ENCODE peak calls at places on chromosome 4, in nine cellular contexts. W is A549, T is uterus, C is pancreas, J is cardiac muscle cell, R is neural progenitor cell, O is thyroid gland, P is mucosa of descending colon, V is PC-3. D is an unnamed sample.

GRCh38 chr4:78222575-78223186 is 165.6 kb downstream of the FRAS1 start:
- DNase-seq in W (no peak), T (no peak), C (no peak), J (no peak), R (peak; percentile 69), O (no peak), P (no peak), V (no peak), D (no peak)

GRCh38 chr4:57424231-57424897 is 314.2 kb upstream of the IGFBP7 start:
- DNase-seq in W (peak; percentile 50), T (no peak), C (peak; percentile 60), J (peak; percentile 72), R (no peak), O (no peak), P (no peak), V (peak; percentile 97), D (no peak)

GRCh38 chr4:86098691-86099090 is 261.2 kb downstream of the MAPK10 start:
- DNase-seq in W (no peak), T (no peak), C (no peak), J (no peak), R (no peak), O (no peak), P (no peak), V (no peak), D (no peak)

GRCh38 chr4:85391568-85392410 is 83.2 kb upstream of the ARHGAP24 start:
- DNase-seq in W (no peak), T (no peak), C (no peak), J (no peak), R (no peak), O (no peak), P (no peak), V (no peak), D (no peak)

GRCh38 chr4:38948551-38948950 is 80.9 kb downstream of the FAM114A1 start:
- DNase-seq in W (peak; percentile 8), T (peak; percentile 34), C (no peak), J (peak; percentile 94), R (no peak), O (no peak), P (no peak), V (peak; percentile 77), D (no peak)

GRCh38 chr4:88040707-88041106 is 33.3 kb downstream of the PKD2 start:
- DNase-seq in W (no peak), T (no peak), C (no peak), J (no peak), R (no peak), O (no peak), P (no peak), V (no peak), D (no peak)

GRCh38 chr4:113371061-113371460 is 321.6 kb downstream of the ANK2 start:
- DNase-seq in W (no peak), T (no peak), C (no peak), J (no peak), R (no peak), O (no peak), P (no peak), V (no peak), D (no peak)

GRCh38 chr4:83010111-83010521 is 507 bp downstream of the LIN54 start:
- DNase-seq in W (no peak), T (no peak), C (no peak), J (peak; percentile 40), R (no peak), O (no peak), P (no peak), V (peak; percentile 7), D (no peak)

GRCh38 chr4:87130482-87130881 is 89.9 kb downstream of the KLHL8 start:
- DNase-seq in W (no peak), T (no peak), C (no peak), J (no peak), R (no peak), O (no peak), P (no peak), V (no peak), D (no peak)

GRCh38 chr4:26372525-26373172 is 51.8 kb downstream of the RBPJ start:
- DNase-seq in W (peak; percentile 4), T (no peak), C (no peak), J (peak; percentile 83), R (peak; percentile 16), O (peak; percentile 7), P (no peak), V (peak; percentile 62), D (peak; percentile 33)

GRCh38 chr4:38949416-38950051 is 81.9 kb downstream of the FAM114A1 start:
- DNase-seq in W (no peak), T (no peak), C (no peak), J (no peak), R (no peak), O (no peak), P (no peak), V (peak; percentile 48), D (no peak)

GRCh38 chr4:165489786-165490185 is 111.0 kb downstream of the CPE start:
- DNase-seq in W (no peak), T (no peak), C (no peak), J (peak; percentile 44), R (no peak), O (no peak), P (no peak), V (no peak), D (no peak)

GRCh38 chr4:78065514-78066192 is 8.5 kb downstream of the FRAS1 start:
- DNase-seq in W (no peak), T (no peak), C (no peak), J (no peak), R (no peak), O (no peak), P (no peak), V (no peak), D (no peak)

GRCh38 chr4:6596948-6597347 is 22.0 kb downstream of the MAN2B2 start:
- DNase-seq in W (no peak), T (no peak), C (no peak), J (no peak), R (no peak), O (no peak), P (no peak), V (no peak), D (no peak)

GRCh38 chr4:5366421-5366820 is 315.1 kb downstream of the STK32B start:
- DNase-seq in W (peak; percentile 93), T (no peak), C (no peak), J (no peak), R (no peak), O (no peak), P (no peak), V (peak; percentile 94), D (no peak)

GRCh38 chr4:92257931-92258857 is 45.6 kb upstream of the GRID2 start:
- DNase-seq in W (no peak), T (no peak), C (no peak), J (no peak), R (no peak), O (no peak), P (no peak), V (no peak), D (no peak)

GRCh38 chr4:107248571-107248970 is 212.5 kb upstream of the DKK2 start:
- DNase-seq in W (no peak), T (no peak), C (no peak), J (no peak), R (no peak), O (no peak), P (no peak), V (peak; percentile 24), D (no peak)

GRCh38 chr4:28378109-28378830 is 1517.6 kb downstream of the STIM2 start:
- DNase-seq in W (peak; percentile 2), T (no peak), C (no peak), J (no peak), R (peak; percentile 7), O (no peak), P (no peak), V (no peak), D (no peak)

GRCh38 chr4:10949039-10949728 is 264.6 kb upstream of the CLNK start:
- DNase-seq in W (no peak), T (no peak), C (no peak), J (no peak), R (no peak), O (no peak), P (no peak), V (no peak), D (no peak)

GRCh38 chr4:63348735-63349673 is 1060.2 kb downstream of the TECRL start:
- DNase-seq in W (no peak), T (no peak), C (peak; percentile 8), J (no peak), R (no peak), O (peak; percentile 1), P (peak; percentile 41), V (no peak), D (no peak)
- H3K9me3 ChIP-seq in W (no peaks in the 10 kb centered on the region), T (no peaks in the 10 kb centered on the region), C (no peaks in the 10 kb centered on the region), J (no peaks in the 10 kb centered on the region), R (peaks cover 4% of the 10 kb centered on the region), O (no peaks in the 10 kb centered on the region), P (peaks cover 40% of the 10 kb centered on the region), V (peaks cover 19% of the 10 kb centered on the region), D (no peaks in the 10 kb centered on the region)

GRCh38 chr4:120266602-120267001 is 200.0 kb upstream of the MAD2L1 start:
- DNase-seq in W (no peak), T (no peak), C (no peak), J (no peak), R (peak; percentile 18), O (no peak), P (no peak), V (no peak), D (no peak)
- TF ChIP-seq CTCF in W (no peak), T (no peak), C (no peak), J (no peak), R (peak; percentile 7), O (no peak), P (no peak), V (no peak), D (no peak)

DNA sequence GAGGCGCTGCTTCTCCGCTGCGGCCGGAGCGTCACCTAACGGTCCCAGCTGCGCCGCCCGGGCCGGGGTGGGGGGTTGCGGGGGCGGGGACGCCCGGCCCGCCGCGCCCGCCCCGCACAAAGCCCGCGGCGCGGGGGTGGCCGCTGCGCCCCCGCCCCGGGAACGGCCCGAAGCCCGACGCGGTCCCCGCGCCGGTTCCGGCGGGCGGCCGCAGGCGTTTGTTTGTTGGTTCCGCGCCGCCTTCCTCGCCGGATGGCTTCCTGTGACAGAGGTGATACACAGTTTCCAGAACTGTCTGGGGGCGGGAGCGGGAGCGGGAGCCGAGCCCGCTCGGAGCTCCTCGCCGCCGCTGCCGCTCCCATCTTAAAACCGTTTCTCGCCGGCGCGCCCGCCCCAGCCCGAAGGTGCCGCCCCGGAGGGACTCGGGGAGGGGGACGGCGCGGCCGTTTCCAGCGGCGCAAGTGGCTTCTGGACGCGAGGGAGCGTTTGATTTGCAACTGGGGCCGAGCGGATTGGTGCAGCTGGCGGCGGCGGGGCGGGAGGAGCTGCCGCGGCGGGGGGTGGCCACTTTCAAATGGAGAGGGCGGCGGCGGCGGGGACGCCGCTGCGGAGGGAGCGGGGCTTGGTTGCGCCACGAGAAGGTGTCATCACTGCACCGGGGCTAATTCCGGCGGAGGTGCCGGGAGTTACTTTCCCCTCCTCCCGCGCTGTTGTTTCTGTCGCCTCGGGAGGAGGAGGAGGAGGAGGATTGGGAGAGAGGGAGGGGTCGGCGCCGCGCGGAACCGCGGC is 2.3 kb downstream of the JADE1 start:
- DNase-seq in W (peak; percentile 94), T (peak; percentile 86), C (peak; percentile 89), J (peak; percentile 95), R (peak; percentile 95), O (peak; percentile 93), P (peak; percentile 91), V (peak; percentile 82), D (peak; percentile 88)
- H3K4me1 ChIP-seq in W (peaks cover 36% of the 10 kb centered on the region), T (no peaks in the 10 kb centered on the region), C (no peaks in the 10 kb centered on the region), J (peaks cover 5% of the 10 kb centered on the region), R (peaks cover 26% of the 10 kb centered on the region), O (peaks cover 9% of the 10 kb centered on the region), P (no peaks in the 10 kb centered on the region), V (peaks cover 5% of the 10 kb centered on the region), D (no peaks in the 10 kb centered on the region)

DNA sequence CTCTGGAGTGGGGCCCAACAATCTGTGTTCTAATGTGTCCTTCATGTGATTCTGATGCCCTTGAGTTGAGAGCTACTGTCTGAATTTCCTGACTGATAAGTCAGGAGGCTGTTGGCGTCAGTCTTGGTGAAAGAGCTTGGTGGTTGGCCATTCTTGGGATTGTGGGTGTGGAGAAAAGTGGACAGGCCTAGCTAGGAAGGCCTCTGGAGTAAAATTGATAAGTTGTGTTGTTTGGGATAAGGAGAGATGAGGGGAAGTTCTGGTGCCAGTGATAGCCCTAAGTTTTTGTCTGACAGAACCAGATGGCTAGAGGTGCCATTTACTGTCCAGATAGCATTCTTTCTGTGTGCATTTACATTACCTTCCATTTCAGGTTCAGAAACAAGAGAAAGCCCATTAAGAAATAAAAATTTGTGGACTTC is 11.7 kb downstream of the NSD2 start:
- DNase-seq in W (no peak), T (no peak), C (no peak), J (no peak), R (no peak), O (no peak), P (no peak), V (no peak), D (no peak)
- H3K9me3 ChIP-seq in W (no peaks in the 10 kb centered on the region), T (no peaks in the 10 kb centered on the region), C (no peaks in the 10 kb centered on the region), J (no peaks in the 10 kb centered on the region), R (no peaks in the 10 kb centered on the region), O (no peaks in the 10 kb centered on the region), P (no peaks in the 10 kb centered on the region), V (no peaks in the 10 kb centered on the region), D (no peaks in the 10 kb centered on the region)